ENCODE peak calls at places on chromosomes 4 and X, in six cellular contexts. G is AG08396; B is GM19239; N is CD8-positive, alpha-beta memory T cell; Z is Karpas-422; V is NT2/D1. S is an unnamed sample.

GRCh38 chrX:16130707-16131106 is 7.3 kb downstream of the GRPR start:
- DNase-seq in G (no peak), Z (no peak), N (no peak), V (no peak), B (no peak), S (no peak)

GRCh38 chr4:78644744-78645330 is 93.3 kb downstream of the ANXA3 start:
- DNase-seq in V (no peak), B (peak), G (peak), N (peak), Z (peak), S (no peak)

GRCh38 chr4:8860892-8861575 is 10.6 kb downstream of the HMX1 start:
- DNase-seq in N (no peak), B (no peak), G (no peak), Z (no peak), V (no peak), S (no peak)

GRCh38 chrX:134568617-134569016 is 89.7 kb downstream of the PLAC1 start:
- DNase-seq in B (no peak), V (no peak), G (no peak), Z (no peak), N (no peak), S (no peak)

GRCh38 chrX:1300449-1300848 is 31.8 kb downstream of the CSF2RA start:
- DNase-seq in B (no peak), V (peak), N (no peak), Z (no peak), G (no peak), S (no peak)

GRCh38 chrX:135536883-135537282 is 16.4 kb downstream of the INTS6L start:
- DNase-seq in Z (peak), N (no peak), G (no peak), V (no peak), B (no peak), S (no peak)

GRCh38 chr4:15653430-15653829 is 1.7 kb downstream of the FBXL5 start:
- DNase-seq in Z (peak), B (no peak), N (no peak), V (no peak), G (no peak), S (no peak)

GRCh38 chr4:40608628-40609027 is 21.0 kb downstream of the RBM47 start:
- DNase-seq in N (no peak), Z (no peak), V (no peak), G (no peak), B (no peak), S (no peak)

GRCh38 chrX:49163555-49164419 is 1.2 kb downstream of the MAGIX start:
- DNase-seq in V (peak), B (no peak), N (peak), Z (peak), G (peak), S (peak)